ENCODE peak calls at places on chromosomes 11 and 22, in four cellular contexts. Z is activated B cell treated with CpG ODN at 0.5 μM for 24 hours, C is fibroblast of mammary gland, J is AG10803. D is an unnamed sample.

GRCh38 chr11:31131760-31132159 is 237.8 kb downstream of the DCDC1 start:
- DNase-seq in J (no peak), Z (no peak), C (no peak), D (no peak)

GRCh38 chr11:57568330-57568766 is 876 bp upstream of the UBE2L6 start:
- DNase-seq in J (peak; percentile 68), C (peak; percentile 80), Z (no peak), D (peak; percentile 86)

GRCh38 chr11:113477321-113477720 is 2.1 kb upstream of the DRD2 start:
- DNase-seq in Z (no peak), J (no peak), C (no peak), D (no peak)

GRCh38 chr22:36613958-36614357 is 85.0 kb upstream of the EIF3D start:
- DNase-seq in Z (no peak), C (peak; percentile 6), J (peak; percentile 5), D (no peak)

GRCh38 chr22:29147241-29147919 is 58.3 kb upstream of the EMID1 start:
- DNase-seq in C (no peak), Z (no peak), J (no peak), D (no peak)

GRCh38 chr11:46127150-46127638 is 5.9 kb upstream of the PHF21A start:
- DNase-seq in J (peak; percentile 66), Z (no peak), C (peak; percentile 74), D (peak; percentile 54)

GRCh38 chr11:81975261-81975900 is 758.3 kb downstream of the FAM181B start:
- DNase-seq in C (no peak), Z (no peak), J (no peak), D (no peak)

GRCh38 chr11:34570584-34570983 is 50.3 kb upstream of the EHF start:
- DNase-seq in Z (no peak), J (no peak), C (peak; percentile 47), D (no peak)

GRCh38 chr22:38786631-38787030 is 7.3 kb downstream of the DNAL4 start:
- DNase-seq in J (no peak), Z (no peak), C (no peak), D (no peak)

GRCh38 chr22:33529424-33530113 is 390.7 kb downstream of the LARGE1 start:
- DNase-seq in J (peak; percentile 47), Z (no peak), C (peak; percentile 86), D (no peak)

GRCh38 chr11:36258730-36259360 is 30.4 kb downstream of the COMMD9 start:
- DNase-seq in Z (no peak), J (peak; percentile 81), C (peak; percentile 80), D (peak; percentile 40)

GRCh38 chr22:42475122-42475521 is 42.9 kb upstream of the NFAM1 start:
- DNase-seq in J (no peak), Z (no peak), C (no peak), D (no peak)

GRCh38 chr22:49305215-49305965 is 522.3 kb downstream of the BRD1 start:
- DNase-seq in J (no peak), Z (peak; percentile 52), C (peak; percentile 0), D (no peak)

GRCh38 chr22:29380032-29380781 is 8.2 kb downstream of the AP1B1 start:
- DNase-seq in J (peak; percentile 6), Z (no peak), C (no peak), D (no peak)

GRCh38 chr22:44400763-44401060 is 88.0 kb upstream of the SHISAL1 start:
- DNase-seq in J (no peak), Z (peak; percentile 9), C (no peak), D (no peak)

GRCh38 chr11:2293396-2294339 is 8.1 kb downstream of the C11orf21 start:
- DNase-seq in C (no peak), Z (no peak), J (no peak), D (no peak)

GRCh38 chr11:1151366-1152315 is 6.1 kb upstream of the MUC5AC start:
- DNase-seq in Z (peak; percentile 12), J (no peak), C (no peak), D (peak; percentile 9)

GRCh38 chr11:41784513-41785335 is 325.3 kb upstream of the LRRC4C start:
- DNase-seq in C (no peak), Z (no peak), J (no peak), D (no peak)

GRCh38 chr11:18699848-18700261 is 1.3 kb downstream of the TMEM86A start:
- DNase-seq in Z (no peak), J (no peak), C (no peak), D (no peak)

GRCh38 chr11:114162719-114163123 is 103.2 kb downstream of the ZBTB16 start:
- DNase-seq in C (peak; percentile 100), J (peak; percentile 99), Z (no peak), D (no peak)

GRCh38 chr11:111444040-111444439 is 65.0 kb upstream of the POU2AF1 start:
- DNase-seq in Z (no peak), C (no peak), J (no peak), D (no peak)

GRCh38 chr11:47152126-47152952 is 24.3 kb downstream of the ARFGAP2 start:
- DNase-seq in C (no peak), Z (no peak), J (no peak), D (peak; percentile 12)

GRCh38 chr11:22441831-22442230 is 103.7 kb downstream of the SLC17A6 start:
- DNase-seq in J (no peak), Z (no peak), C (no peak), D (no peak)

GRCh38 chr11:62719302-62719978 is 7.8 kb downstream of the HNRNPUL2 start:
- DNase-seq in Z (no peak), J (peak; percentile 25), C (peak; percentile 64), D (no peak)

GRCh38 chr22:32579533-32580220 is 105.1 kb downstream of the FBXO7 start:
- DNase-seq in J (peak; percentile 42), Z (no peak), C (peak; percentile 43), D (no peak)

GRCh38 chr11:80694385-80694784 is 1253.6 kb upstream of the TENM4 start:
- DNase-seq in C (no peak), J (no peak), Z (no peak), D (no peak)

GRCh38 chr22:46734830-46735453 is 3.1 kb downstream of the CERK start:
- DNase-seq in C (no peak), J (no peak), Z (peak; percentile 60), D (peak; percentile 72)

GRCh38 chr22:37503183-37503683 is 16.0 kb downstream of the CARD10 start:
- DNase-seq in Z (no peak), C (no peak), J (no peak), D (no peak)

GRCh38 chr22:23685205-23685784 is 5.5 kb upstream of the RGL4 start:
- DNase-seq in J (peak; percentile 5), Z (no peak), C (peak; percentile 47), D (no peak)

GRCh38 chr11:123246749-123247497 is 51.9 kb upstream of the CLMP start:
- DNase-seq in C (peak; percentile 81), Z (peak; percentile 45), J (peak; percentile 75), D (peak; percentile 82)

GRCh38 chr22:22881116-22882032 is 6.2 kb upstream of the IGLL5 start:
- DNase-seq in J (no peak), Z (peak; percentile 38), C (no peak), D (peak; percentile 55)

GRCh38 chr11:130413383-130414106 is 14.9 kb downstream of the ADAMTS8 start:
- DNase-seq in C (peak; percentile 94), J (peak; percentile 91), Z (no peak), D (no peak)

GRCh38 chr11:27699242-27699925 is 871 bp downstream of the BDNF start:
- DNase-seq in Z (no peak), C (peak; percentile 30), J (no peak), D (peak; percentile 18)

GRCh38 chr22:37616205-37617083 is 7.8 kb downstream of the GGA1 start:
- DNase-seq in J (no peak), Z (no peak), C (peak; percentile 48), D (no peak)

GRCh38 chr22:46359362-46359761 is 23.8 kb downstream of the TRMU start:
- DNase-seq in Z (no peak), J (no peak), C (no peak), D (no peak)

GRCh38 chr11:79159657-79160450 is 281.0 kb downstream of the TENM4 start:
- DNase-seq in Z (no peak), J (no peak), C (no peak), D (no peak)

GRCh38 chr11:36010010-36010740 is 66.3 kb downstream of the LDLRAD3 start:
- DNase-seq in Z (no peak), C (peak; percentile 79), J (peak; percentile 46), D (no peak)

GRCh38 chr11:118321386-118322082 is 17.0 kb downstream of the CD3E start:
- DNase-seq in Z (no peak), C (no peak), J (no peak), D (no peak)

GRCh38 chr11:1542267-1542666 is 29.8 kb downstream of the DUSP8 start:
- DNase-seq in C (no peak), J (no peak), Z (no peak), D (no peak)

GRCh38 chr11:39361557-39361956 is 2097.9 kb downstream of the LRRC4C start:
- DNase-seq in C (no peak), J (no peak), Z (no peak), D (no peak)

GRCh38 chr11:39367526-39367925 is 2091.9 kb downstream of the LRRC4C start:
- DNase-seq in C (no peak), J (no peak), Z (no peak), D (no peak)

GRCh38 chr11:39365809-39366436 is 2093.5 kb downstream of the LRRC4C start:
- DNase-seq in J (no peak), Z (no peak), C (no peak), D (no peak)
- TF ChIP-seq CTCF in J (no peak), Z (no peak), C (no peak), D (no peak)

GRCh38 chr11:66112041-66112491 is 42.0 kb downstream of the PACS1 start:
- DNase-seq in C (no peak), J (no peak), Z (no peak), D (no peak)
- TF ChIP-seq CTCF in C (no peak), J (no peak), Z (no peak), D (no peak)

GRCh38 chr11:15985863-15986139 is 370.5 kb downstream of the SOX6 start:
- DNase-seq in C (no peak), J (no peak), Z (no peak), D (no peak)

GRCh38 chr11:15989685-15990084 is 366.7 kb downstream of the SOX6 start:
- DNase-seq in C (no peak), Z (no peak), J (no peak), D (no peak)

GRCh38 chr11:15987044-15987443 is 369.3 kb downstream of the SOX6 start:
- DNase-seq in Z (no peak), C (no peak), J (no peak), D (no peak)

GRCh38 chr11:15991174-15991655 is 365.1 kb downstream of the SOX6 start:
- DNase-seq in J (no peak), Z (no peak), C (no peak), D (no peak)

GRCh38 chr11:15988693-15989231 is 367.6 kb downstream of the SOX6 start:
- DNase-seq in C (no peak), J (no peak), Z (no peak), D (no peak)
- TF ChIP-seq CTCF in C (peak; percentile 7), J (peak; percentile 17), Z (no peak), D (no peak)

GRCh38 chr11:100525197-100525596 is 161.9 kb upstream of the ARHGAP42 start:
- DNase-seq in J (no peak), Z (no peak), C (no peak), D (no peak)

GRCh38 chr11:100528872-100529416 is 158.1 kb upstream of the ARHGAP42 start:
- DNase-seq in C (no peak), Z (no peak), J (no peak), D (no peak)

DNA sequence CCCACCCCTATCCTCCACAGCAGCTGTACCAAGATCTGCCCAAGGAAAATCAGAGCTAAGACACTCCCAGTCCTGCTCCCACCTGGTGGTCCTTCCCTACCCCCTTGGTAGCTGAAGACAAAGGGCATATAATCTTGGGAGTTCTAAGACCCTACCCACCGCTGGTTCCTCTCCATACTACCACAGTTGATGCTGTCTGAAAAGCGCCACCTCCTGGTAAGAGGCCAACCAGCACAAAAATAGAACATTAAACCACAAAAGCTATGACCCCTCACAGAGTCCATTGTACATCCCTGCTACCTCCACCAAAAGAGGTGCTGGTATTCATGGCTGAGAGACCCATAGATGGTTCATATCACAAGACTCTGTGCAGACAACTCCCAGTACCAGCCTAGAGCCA is 161.5 kb upstream of the ARHGAP42 start:
- DNase-seq in Z (no peak), J (no peak), C (no peak), D (no peak)
- TF ChIP-seq CTCF in Z (no peak), J (no peak), C (no peak), D (no peak)

D was measured in GM10248.